ENCODE peak calls at places on chromosomes 5 and 9, in four cellular contexts. W is lung, V is foreskin fibroblast, X is body of pancreas. G is an unnamed sample.

GRCh38 chr5:149149942-149150341 is 8.6 kb downstream of the ABLIM3 start:
- DNase-seq in W (no peak), V (no peak), X (no peak), G (no peak)

GRCh38 chr5:139486201-139486600 is 3.6 kb upstream of the STING1 start:
- DNase-seq in W (no peak), V (no peak), X (no peak), G (no peak)

GRCh38 chr5:77996943-77997342 is 220.8 kb upstream of the TBCA start:
- DNase-seq in W (no peak), V (no peak), X (no peak), G (no peak)

GRCh38 chr5:38660194-38660668 is 103.8 kb upstream of the LIFR start:
- DNase-seq in W (no peak), V (no peak), X (peak; percentile 88), G (no peak)

GRCh38 chr5:181189363-181189961 is 15.5 kb downstream of the TRIM7 start:
- DNase-seq in W (no peak), V (no peak), X (peak; percentile 33), G (peak; percentile 64)

GRCh38 chr9:134066546-134066922 is 1.3 kb downstream of the BRD3 start:
- DNase-seq in W (no peak), V (no peak), X (no peak), G (no peak)

GRCh38 chr9:95027914-95028854 is 289.3 kb downstream of the FANCC start:
- DNase-seq in W (no peak), V (no peak), X (peak; percentile 83), G (no peak)

GRCh38 chr5:139415221-139415861 is 11.5 kb upstream of the SPATA24 start:
- DNase-seq in W (no peak), V (no peak), X (no peak), G (no peak)

GRCh38 chr5:179617930-179618329 is 5.5 kb downstream of the HNRNPH1 start:
- DNase-seq in W (no peak), V (no peak), X (no peak), G (no peak)

GRCh38 chr5:151923865-151924264 is 786 bp downstream of the GLRA1 start:
- DNase-seq in W (no peak), V (no peak), X (no peak), G (no peak)

GRCh38 chr9:28301281-28301680 is 728.0 kb upstream of the C9orf72 start:
- DNase-seq in W (no peak), V (no peak), X (no peak), G (no peak)

GRCh38 chr5:41831155-41831554 is 39.1 kb downstream of the OXCT1 start:
- DNase-seq in W (no peak), V (no peak), X (no peak), G (no peak)

GRCh38 chr9:128055222-128056040 is 11.7 kb downstream of the NAIF1 start:
- DNase-seq in W (peak; percentile 65), V (peak; percentile 48), X (peak; percentile 79), G (no peak)

GRCh38 chr9:136939996-136940525 is 4.5 kb downstream of the FBXW5 start:
- DNase-seq in W (no peak), V (no peak), X (no peak), G (no peak)

GRCh38 chr5:68803881-68804319 is 289.9 kb upstream of the SLC30A5 start:
- DNase-seq in W (no peak), V (no peak), X (no peak), G (no peak)

GRCh38 chr9:132670816-132671371 is 630 bp downstream of the GTF3C4 start:
- DNase-seq in W (no peak), V (peak; percentile 16), X (peak; percentile 15), G (peak; percentile 12)

GRCh38 chr9:91025856-91026255 is 224.2 kb downstream of the SYK start:
- DNase-seq in W (no peak), V (no peak), X (no peak), G (no peak)

GRCh38 chr5:107576155-107576554 is 94.6 kb downstream of the EFNA5 start:
- DNase-seq in W (no peak), V (no peak), X (no peak), G (no peak)

GRCh38 chr9:38344566-38345324 is 47.8 kb upstream of the ALDH1B1 start:
- DNase-seq in W (no peak), V (no peak), X (peak; percentile 4), G (no peak)

GRCh38 chr9:21551401-21551800 is 69.3 kb upstream of the IFNE start:
- DNase-seq in W (no peak), V (no peak), X (no peak), G (no peak)

GRCh38 chr5:126070481-126070880 is 352.7 kb upstream of the GRAMD2B start:
- DNase-seq in W (no peak), V (peak; percentile 20), X (no peak), G (no peak)

GRCh38 chr5:93246093-93246855 is 334.7 kb downstream of the NR2F1-AS1 start:
- DNase-seq in W (no peak), V (peak; percentile 18), X (no peak), G (no peak)

GRCh38 chr9:119453980-119454379 is 84.7 kb upstream of the BRINP1 start:
- DNase-seq in W (no peak), V (no peak), X (no peak), G (no peak)

GRCh38 chr5:75617746-75618352 is 6.6 kb downstream of the ANKDD1B start:
- DNase-seq in W (no peak), V (no peak), X (no peak), G (no peak)

GRCh38 chr9:132460240-132460639 is 50.2 kb downstream of the CFAP77 start:
- DNase-seq in W (no peak), V (no peak), X (no peak), G (no peak)

GRCh38 chr9:69674741-69675438 is 2.7 kb upstream of the APBA1 start:
- DNase-seq in W (no peak), V (peak; percentile 93), X (no peak), G (peak; percentile 92)

GRCh38 chr9:119811030-119811429 is 441.8 kb upstream of the BRINP1 start:
- DNase-seq in W (no peak), V (no peak), X (no peak), G (no peak)

GRCh38 chr9:71854811-71855210 is 56.2 kb downstream of the ABHD17B start:
- DNase-seq in W (no peak), V (no peak), X (no peak), G (no peak)

GRCh38 chr9:136297016-136297691 is 6.7 kb downstream of the CCDC187 start:
- DNase-seq in W (peak; percentile 36), V (no peak), X (peak; percentile 78), G (no peak)

GRCh38 chr9:15021146-15021545 is 110.9 kb upstream of the FREM1 start:
- DNase-seq in W (no peak), V (no peak), X (no peak), G (no peak)

GRCh38 chr5:56986631-56986957 is 34.7 kb upstream of the MIER3 start:
- DNase-seq in W (no peak), V (no peak), X (no peak), G (peak; percentile 61)

GRCh38 chr5:88304356-88304755 is 35.7 kb upstream of the TMEM161B start:
- DNase-seq in W (no peak), V (no peak), X (no peak), G (no peak)

GRCh38 chr9:73199886-73200285 is 48.2 kb downstream of the ANXA1 start:
- DNase-seq in W (no peak), V (no peak), X (no peak), G (no peak)
- TF ChIP-seq CTCF in W (no peak), V (no peak), X (no peak), G (no peak)

GRCh38 chr5:135487839-135488514 is 35.8 kb upstream of the TIFAB start:
- DNase-seq in W (no peak), V (no peak), X (no peak), G (no peak)
- TF ChIP-seq CTCF in W (no peak), V (no peak), X (no peak), G (peak; percentile 21)

GRCh38 chr5:131796793-131797693 is at the start of gene FNIP1:
- DNase-seq in W (peak; percentile 100), V (peak; percentile 97), X (peak; percentile 99), G (peak; percentile 96)
- TF ChIP-seq CTCF in W (no peak), V (no peak), X (no peak), G (peak; percentile 33)

DNA sequence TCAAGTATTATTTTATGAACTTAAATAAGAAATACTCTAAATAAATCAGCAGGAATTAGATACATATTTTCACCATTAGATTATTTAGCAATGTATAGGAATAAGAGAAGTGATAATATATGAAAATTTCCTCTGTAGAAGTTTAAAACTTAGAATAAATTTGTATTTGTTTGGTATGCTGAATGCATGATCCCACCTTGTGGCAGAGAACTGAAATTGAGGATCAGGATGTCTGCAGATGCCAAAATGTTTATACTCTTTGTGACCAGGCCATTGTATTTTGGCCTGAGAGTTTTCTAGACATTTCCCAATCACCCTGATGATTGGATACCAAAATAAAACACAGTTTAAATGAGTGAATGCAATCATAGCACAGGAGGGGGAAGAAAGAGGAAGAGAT is 6.3 kb downstream of the TYRP1 start:
- DNase-seq in W (no peak), V (no peak), X (no peak), G (peak; percentile 6)
- TF ChIP-seq CTCF in W (no peak), V (peak; percentile 46), X (no peak), G (peak; percentile 63)

DNA sequence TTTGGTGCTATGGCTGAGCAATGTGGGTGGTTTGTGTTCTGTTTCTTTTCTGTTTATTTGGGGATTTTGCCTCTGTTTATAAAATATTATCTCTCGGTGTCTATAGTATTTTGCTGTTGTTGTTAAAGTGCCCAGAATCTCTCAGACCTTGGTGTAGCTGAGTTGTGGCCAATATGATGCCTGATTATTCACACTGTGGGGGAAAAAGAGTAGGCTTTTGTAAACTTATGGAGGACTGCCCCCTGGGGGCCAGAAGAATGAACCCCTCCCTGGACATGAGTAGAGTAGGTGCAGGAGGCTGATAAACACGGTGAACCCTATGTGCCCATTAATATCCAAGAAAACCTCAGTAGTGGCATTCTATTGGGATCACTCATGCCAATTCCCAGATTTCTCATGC is 49.0 kb upstream of the DPYSL3 start:
- DNase-seq in W (peak; percentile 46), V (peak; percentile 65), X (no peak), G (peak; percentile 75)
- TF ChIP-seq CTCF in W (peak; percentile 8), V (peak; percentile 80), X (no peak), G (peak; percentile 91)

DNA sequence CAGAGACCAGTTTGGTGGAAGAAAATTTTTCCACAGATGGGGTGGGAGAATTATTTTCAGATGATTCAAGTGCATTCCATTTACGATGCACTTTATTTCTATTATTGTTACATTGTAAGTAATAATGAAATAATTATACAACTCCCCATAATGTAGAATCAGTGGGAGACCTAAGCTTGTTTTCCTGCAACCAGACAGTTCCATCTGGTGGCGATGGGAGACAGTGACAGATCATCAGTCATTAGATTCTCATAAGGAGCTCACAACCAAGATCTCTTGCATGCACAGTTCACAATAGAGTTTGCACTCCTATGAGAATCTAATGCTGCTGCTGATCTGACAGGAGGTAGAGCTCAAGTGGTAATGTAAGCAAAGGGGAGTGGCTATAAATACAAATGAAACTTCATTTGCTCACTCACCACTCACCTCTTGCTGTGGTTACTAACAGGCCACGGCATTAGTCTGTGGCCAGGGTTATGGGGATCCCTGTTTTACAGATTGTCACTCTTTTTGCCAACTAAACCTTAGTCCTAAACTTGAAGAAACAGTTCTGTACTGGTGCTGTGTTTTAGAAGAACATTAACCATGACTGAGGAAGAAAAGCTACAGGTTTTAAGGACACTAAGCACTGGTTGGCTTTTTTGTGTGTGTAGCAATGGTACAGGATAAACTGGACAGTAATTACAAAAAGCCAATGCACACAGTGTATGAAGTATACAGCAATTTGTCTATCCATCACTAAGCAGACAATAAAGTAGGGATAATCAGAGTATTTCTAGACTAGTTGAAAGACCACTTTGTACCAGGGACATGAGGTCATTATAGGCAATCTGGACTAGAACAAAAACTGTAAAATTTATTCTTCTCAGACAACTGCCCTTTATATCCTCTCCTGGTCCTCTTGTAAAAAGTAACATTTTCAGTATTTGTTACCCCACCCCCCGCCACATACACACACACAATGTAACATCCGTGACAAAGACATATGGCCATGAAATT is 9.9 kb downstream of the TMEM232 start:
- DNase-seq in W (no peak), V (no peak), X (no peak), G (no peak)
- TF ChIP-seq CTCF in W (no peak), V (no peak), X (no peak), G (peak; percentile 30)

G was measured in HFFc6.